ENCODE peak calls at places on chromosomes 1 and 21, in four cellular contexts. R is GM12878, Z is HepG2, G is H1. E is an unnamed sample.

GRCh38 chr1:24955161-24955560 is 25.1 kb upstream of the RUNX3 start:
- DNase-seq in R (no peak), Z (no peak), G (no peak), E (no peak)

GRCh38 chr21:45259206-45259795 is 28.4 kb downstream of the POFUT2 start:
- DNase-seq in R (no peak), Z (no peak), G (no peak), E (no peak)

GRCh38 chr1:29991815-29992214 is 731.6 kb downstream of the MATN1 start:
- DNase-seq in R (no peak), Z (no peak), G (no peak), E (no peak)

GRCh38 chr1:186775031-186775430 is 53.7 kb upstream of the PLA2G4A start:
- DNase-seq in R (no peak), Z (no peak), G (no peak), E (no peak)

GRCh38 chr1:109253803-109254620 is 4.7 kb downstream of the CELSR2 start:
- DNase-seq in R (no peak), Z (peak; percentile 69), G (no peak), E (peak; percentile 84)

GRCh38 chr1:90574692-90575370 is 142.3 kb downstream of the BARHL2 start:
- DNase-seq in R (no peak), Z (no peak), G (no peak), E (no peak)

GRCh38 chr21:34524671-34525601 is 12.9 kb upstream of the KCNE1 start:
- DNase-seq in R (no peak), Z (no peak), G (no peak), E (no peak)

GRCh38 chr21:27813750-27814149 is 846.9 kb upstream of the ADAMTS5 start:
- DNase-seq in R (no peak), Z (no peak), G (no peak), E (no peak)

GRCh38 chr1:53799141-53799540 is 39.0 kb downstream of the NDC1 start:
- DNase-seq in R (no peak), Z (peak; percentile 4), G (no peak), E (no peak)

GRCh38 chr1:12460911-12461621 is 156.9 kb downstream of the DHRS3 start:
- DNase-seq in R (no peak), Z (no peak), G (no peak), E (peak; percentile 53)

GRCh38 chr1:73800376-73800775 is 397.6 kb downstream of the LRRIQ3 start:
- DNase-seq in R (no peak), Z (no peak), G (no peak), E (no peak)

GRCh38 chr1:936865-937264 is 13.1 kb downstream of the SAMD11 start:
- DNase-seq in R (no peak), Z (no peak), G (no peak), E (no peak)

GRCh38 chr1:3393024-3393986 is 61.2 kb upstream of the ARHGEF16 start:
- DNase-seq in R (no peak), Z (no peak), G (no peak), E (no peak)

GRCh38 chr1:181608951-181609350 is 125.6 kb downstream of the CACNA1E start:
- DNase-seq in R (no peak), Z (no peak), G (peak; percentile 15), E (no peak)

GRCh38 chr1:207797229-207797973 is 45.5 kb downstream of the CD46 start:
- DNase-seq in R (peak; percentile 38), Z (peak; percentile 76), G (peak; percentile 31), E (peak; percentile 80)

GRCh38 chr1:61244114-61244513 is 161.8 kb downstream of the NFIA start:
- DNase-seq in R (no peak), Z (no peak), G (no peak), E (no peak)

GRCh38 chr1:27488523-27489138 is 1.3 kb downstream of the WASF2 start:
- DNase-seq in R (no peak), Z (no peak), G (no peak), E (peak; percentile 50)

GRCh38 chr21:21897275-21897883 is 899.2 kb downstream of the NCAM2 start:
- DNase-seq in R (no peak), Z (no peak), G (no peak), E (no peak)

GRCh38 chr1:155277896-155278688 is 829 bp downstream of the HCN3 start:
- DNase-seq in R (no peak), Z (peak; percentile 51), G (peak; percentile 93), E (peak; percentile 75)

DNA sequence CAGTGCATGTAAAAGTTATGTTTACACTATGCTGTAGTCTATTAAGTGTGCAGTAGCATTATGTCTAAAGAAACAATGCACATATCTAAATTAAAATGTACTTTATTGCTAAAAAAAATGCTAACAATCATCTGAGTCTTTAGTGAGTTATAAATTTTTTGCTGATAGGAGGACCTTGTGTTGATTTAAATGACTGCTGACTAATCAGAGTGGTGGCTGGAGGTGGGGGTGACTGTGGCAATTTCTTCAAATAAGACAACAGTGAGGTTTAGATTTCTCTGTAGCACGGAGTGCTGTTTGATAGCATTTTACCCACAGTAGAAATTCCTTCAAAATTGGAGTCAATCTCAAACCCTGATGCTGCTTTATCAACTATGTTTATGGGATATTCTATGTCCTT is 37.0 kb downstream of the HS2ST1 start:
- DNase-seq in R (no peak), Z (no peak), G (no peak), E (no peak)
- TF ChIP-seq HDAC2 in R (no peak), Z (no peak), G (no peak), E (no peak)

GRCh38 chr1:67570473-67571143 is 114.4 kb upstream of the GADD45A start:
- DNase-seq in R (no peak), Z (no peak), G (no peak), E (peak; percentile 62)
- TF ChIP-seq SRF in R (no peak), Z (no peak), G (no peak), E (no peak)

GRCh38 chr1:198829948-198830347 is 191.1 kb downstream of the PTPRC start:
- DNase-seq in R (no peak), Z (no peak), G (no peak), E (no peak)

GRCh38 chr1:198830397-198830796 is 191.6 kb downstream of the PTPRC start:
- DNase-seq in R (no peak), Z (no peak), G (no peak), E (no peak)

GRCh38 chr1:198823626-198824025 is 184.8 kb downstream of the PTPRC start:
- DNase-seq in R (no peak), Z (no peak), G (no peak), E (no peak)

GRCh38 chr1:198829356-198829755 is 190.5 kb downstream of the PTPRC start:
- DNase-seq in R (no peak), Z (no peak), G (no peak), E (no peak)

GRCh38 chr1:198825254-198825653 is 186.4 kb downstream of the PTPRC start:
- DNase-seq in R (no peak), Z (no peak), G (no peak), E (no peak)
- TF ChIP-seq POLR2A in R (no peak), Z (no peak), G (no peak), E (no peak)

GRCh38 chr1:31433396-31433930 is 20.4 kb downstream of the SERINC2 start:
- DNase-seq in R (no peak), Z (no peak), G (no peak), E (no peak)

GRCh38 chr1:31432592-31433395 is 19.8 kb downstream of the SERINC2 start:
- DNase-seq in R (no peak), Z (no peak), G (no peak), E (no peak)

GRCh38 chr1:31434979-31435378 is 22.0 kb downstream of the SERINC2 start:
- DNase-seq in R (no peak), Z (no peak), G (no peak), E (no peak)

GRCh38 chr1:31435471-31436409 is 22.7 kb downstream of the SERINC2 start:
- DNase-seq in R (no peak), Z (no peak), G (no peak), E (no peak)

DNA sequence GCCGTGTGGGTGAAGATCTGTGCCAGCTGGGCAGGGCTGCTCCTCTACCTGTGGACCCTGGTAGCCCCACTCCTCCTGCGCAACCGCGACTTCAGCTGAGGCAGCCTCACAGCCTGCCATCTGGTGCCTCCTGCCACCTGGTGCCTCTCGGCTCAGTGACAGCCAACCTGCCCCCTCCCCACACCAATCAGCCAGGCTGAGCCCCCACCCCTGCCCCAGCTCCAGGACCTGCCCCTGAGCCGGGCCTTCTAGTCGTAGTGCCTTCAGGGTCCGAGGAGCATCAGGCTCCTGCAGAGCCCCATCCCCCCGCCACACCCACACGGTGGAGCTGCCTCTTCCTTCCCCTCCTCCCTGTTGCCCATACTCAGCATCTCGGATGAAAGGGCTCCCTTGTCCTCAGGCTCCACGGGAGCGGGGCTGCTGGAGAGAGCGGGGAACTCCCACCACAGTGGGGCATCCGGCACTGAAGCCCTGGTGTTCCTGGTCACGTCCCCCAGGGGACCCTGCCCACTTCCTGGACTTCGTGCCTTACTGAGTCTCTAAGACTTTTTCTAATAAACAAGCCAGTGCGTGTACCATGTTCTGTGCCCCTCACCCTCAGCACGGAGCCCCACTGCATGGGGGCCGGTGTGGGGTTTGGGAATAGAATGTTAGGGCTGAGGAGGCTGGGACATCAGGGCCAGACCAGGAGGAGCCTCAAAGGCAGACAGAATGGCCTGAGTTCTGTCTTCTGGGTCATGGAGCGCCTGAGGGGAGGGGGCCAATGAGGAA is 21.3 kb downstream of the SERINC2 start:
- DNase-seq in R (no peak), Z (peak; percentile 83), G (no peak), E (no peak)
- TF ChIP-seq HDAC2 in R (no peak), Z (peak; percentile 88), G (no peak), E (no peak)

GRCh38 chr1:175900171-175900570 is 156.8 kb upstream of the TNR start:
- DNase-seq in R (no peak), Z (no peak), G (no peak), E (no peak)
- TF ChIP-seq SRF in R (no peak), Z (no peak), G (no peak), E (no peak)

DNA sequence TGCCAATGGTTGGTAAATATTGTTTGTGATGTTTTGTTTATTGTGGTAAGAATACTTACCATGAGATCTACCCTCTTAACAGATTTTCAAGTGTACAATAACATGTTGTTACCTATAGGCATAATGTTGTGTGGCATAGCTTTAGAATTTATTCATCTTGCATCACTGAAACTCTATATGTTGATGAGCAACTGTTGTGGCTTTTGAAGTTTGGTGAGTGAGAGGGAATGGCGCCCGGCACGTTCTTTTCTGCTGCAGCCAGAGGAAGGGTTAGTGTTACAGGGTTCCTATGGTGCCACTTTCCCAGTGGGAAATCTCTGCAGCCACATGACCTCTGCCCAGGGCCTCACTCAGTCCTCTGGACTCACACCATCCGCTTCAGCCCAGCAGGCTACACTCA is 342.5 kb upstream of the ADGRL2 start:
- DNase-seq in R (no peak), Z (no peak), G (no peak), E (no peak)
- TF ChIP-seq POLR2A in R (no peak), Z (no peak), G (no peak), E (no peak)

DNA sequence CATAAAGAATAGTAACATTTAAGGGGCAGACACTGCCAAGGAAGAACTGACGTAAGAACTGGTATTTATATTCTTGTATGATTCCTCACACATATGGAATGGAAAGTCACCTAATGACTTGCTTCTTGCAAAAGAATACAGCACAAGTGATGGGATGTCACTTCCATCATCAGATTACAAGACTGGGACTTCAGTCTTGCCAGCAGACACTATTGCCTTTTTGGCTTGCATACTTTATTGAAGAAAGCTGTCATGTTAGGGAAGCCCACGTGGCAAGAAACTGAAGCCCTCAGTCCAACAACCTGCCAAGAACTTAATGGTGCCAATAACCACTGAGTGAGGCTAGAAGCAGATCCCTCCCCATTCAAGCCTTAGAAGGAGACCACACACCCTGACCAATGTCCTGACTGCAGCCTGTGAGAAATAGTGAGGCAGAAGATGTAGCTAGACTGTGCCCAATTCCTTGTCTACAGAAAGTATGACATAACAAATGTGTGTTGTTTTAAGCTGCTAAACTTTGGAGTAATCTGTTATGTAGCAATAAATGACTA is 12.0 kb downstream of the EGLN1 start:
- DNase-seq in R (no peak), Z (no peak), G (no peak), E (no peak)
- TF ChIP-seq HDAC2 in R (no peak), Z (no peak), G (no peak), E (no peak)

E was measured in K562.